ENCODE peak calls at places on chromosomes 1 and 21, in five cellular contexts. E is GM23248, W is mesendoderm, L is SJSA1, U is IMR-90. F is an unnamed sample.

GRCh38 chr1:211739671-211740411 is 64.4 kb upstream of the NEK2 start:
- DNase-seq in E (no peak), W (no peak), L (no peak), U (no peak), F (no peak)

GRCh38 chr1:199898654-199899053 is 128.9 kb upstream of the NR5A2 start:
- DNase-seq in E (peak; percentile 6), W (no peak), L (no peak), U (peak; percentile 19), F (no peak)

GRCh38 chr1:185694081-185694480 is 40.1 kb upstream of the HMCN1 start:
- DNase-seq in E (no peak), W (no peak), L (no peak), U (no peak), F (no peak)

GRCh38 chr1:196376648-196377295 is 231.5 kb downstream of the KCNT2 start:
- DNase-seq in E (no peak), W (no peak), L (no peak), U (no peak), F (no peak)

GRCh38 chr1:94265931-94266330 is 28.5 kb upstream of the ARHGAP29 start:
- DNase-seq in E (peak; percentile 69), W (no peak), L (no peak), U (peak; percentile 31), F (no peak)

GRCh38 chr1:62384276-62385005 is 52.4 kb upstream of the USP1 start:
- DNase-seq in E (peak; percentile 95), W (no peak), L (peak; percentile 55), U (peak; percentile 86), F (peak; percentile 23)

GRCh38 chr21:37198989-37199924 is 67.9 kb downstream of the VPS26C start:
- DNase-seq in E (peak; percentile 41), W (no peak), L (peak; percentile 87), U (peak; percentile 78), F (no peak)

GRCh38 chr1:5991784-5992033 is 516 bp downstream of the NPHP4 start:
- DNase-seq in E (no peak), W (peak; percentile 45), L (no peak), U (no peak), F (no peak)

GRCh38 chr1:40395211-40396175 is 22.0 kb downstream of the SMAP2 start:
- DNase-seq in E (no peak), W (peak; percentile 74), L (no peak), U (no peak), F (no peak)

GRCh38 chr1:1273152-1273534 is 511 bp downstream of the UBE2J2 start:
- DNase-seq in E (peak; percentile 49), W (no peak), L (no peak), U (no peak), F (no peak)

GRCh38 chr1:4425892-4426291 is 228.5 kb upstream of the AJAP1 start:
- DNase-seq in E (peak; percentile 1), W (peak; percentile 60), L (no peak), U (no peak), F (no peak)

GRCh38 chr1:100794719-100795645 is 75.4 kb downstream of the VCAM1 start:
- DNase-seq in E (peak; percentile 74), W (no peak), L (no peak), U (peak; percentile 90), F (no peak)

GRCh38 chr21:16358021-16358420 is 628.2 kb downstream of the USP25 start:
- DNase-seq in E (no peak), W (no peak), L (no peak), U (no peak), F (no peak)

GRCh38 chr1:46363121-46363520 is 22.5 kb downstream of the NSUN4 start:
- DNase-seq in E (no peak), W (no peak), L (no peak), U (no peak), F (no peak)

GRCh38 chr1:214429951-214430742 is 121.3 kb downstream of the PTPN14 start:
- DNase-seq in E (peak; percentile 52), W (peak; percentile 92), L (no peak), U (peak; percentile 61), F (no peak)

GRCh38 chr1:169601096-169601881 is 15.0 kb upstream of the F5 start:
- DNase-seq in E (peak; percentile 46), W (peak; percentile 57), L (no peak), U (peak; percentile 20), F (no peak)

GRCh38 chr1:51170342-51170741 is 65.7 kb upstream of the RNF11 start:
- DNase-seq in E (peak; percentile 51), W (no peak), L (no peak), U (peak; percentile 47), F (no peak)

GRCh38 chr1:43438006-43438405 is 15.7 kb downstream of the HYI start:
- DNase-seq in E (no peak), W (no peak), L (no peak), U (no peak), F (no peak)

GRCh38 chr21:32257952-32258785 is 20.7 kb downstream of the MIS18A start:
- DNase-seq in E (peak; percentile 93), W (peak; percentile 86), L (peak; percentile 70), U (peak; percentile 85), F (peak; percentile 67)

GRCh38 chr1:23996700-23997229 is 16.6 kb upstream of the SRSF10 start:
- DNase-seq in E (no peak), W (no peak), L (no peak), U (no peak), F (no peak)

GRCh38 chr1:88036345-88036999 is 647.6 kb upstream of the PKN2 start:
- DNase-seq in E (no peak), W (no peak), L (no peak), U (no peak), F (no peak)

GRCh38 chr1:181551249-181551648 is 67.9 kb downstream of the CACNA1E start:
- DNase-seq in E (no peak), W (no peak), L (no peak), U (no peak), F (peak; percentile 37)

GRCh38 chr1:1780598-1781525 is 2.6 kb upstream of the NADK start:
- DNase-seq in E (peak; percentile 26), W (no peak), L (no peak), U (no peak), F (no peak)

GRCh38 chr1:168234846-168235547 is 9.2 kb downstream of the SFT2D2 start:
- DNase-seq in E (peak; percentile 77), W (peak; percentile 82), L (no peak), U (peak; percentile 43), F (no peak)

GRCh38 chr1:215082532-215083407 is at the start of gene KCNK2:
- DNase-seq in E (peak; percentile 78), W (peak; percentile 51), L (no peak), U (peak; percentile 52), F (no peak)

DNA sequence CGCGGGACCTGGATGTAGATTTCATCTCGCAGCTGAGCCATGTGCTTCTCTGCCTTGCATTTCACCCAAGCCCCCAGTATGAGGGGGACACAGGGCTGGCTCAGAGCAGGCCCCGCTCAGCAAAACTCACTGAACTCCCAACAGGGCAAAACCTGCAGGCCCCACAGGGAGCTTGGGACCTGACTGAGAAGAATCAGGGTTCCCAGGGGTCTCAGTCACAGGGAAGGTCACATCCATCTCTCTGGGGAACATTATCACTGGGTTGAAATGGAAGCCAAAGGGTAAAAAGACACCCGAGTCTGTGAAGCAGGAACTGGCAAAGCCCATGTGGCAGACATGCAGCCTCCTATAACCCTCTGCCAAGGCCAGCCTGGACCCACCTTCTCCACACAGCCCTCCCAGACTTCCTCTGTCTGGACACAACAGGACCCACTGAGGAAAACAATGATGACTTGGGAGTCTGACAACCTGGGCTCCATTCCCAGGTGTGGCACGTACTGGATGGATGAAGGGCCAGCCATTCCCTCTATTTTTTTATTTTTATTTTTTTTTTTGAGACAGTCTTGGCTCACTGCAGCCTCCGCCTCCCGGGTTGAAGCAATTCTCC is 11.7 kb downstream of the HSPG2 start:
- DNase-seq in E (no peak), W (no peak), L (no peak), U (no peak), F (no peak)
- H3K4me1 ChIP-seq in E (peaks cover 67% of the 10 kb centered on the region), W (peaks cover 34% of the 10 kb centered on the region), L (peaks cover 72% of the 10 kb centered on the region), U (peaks cover 58% of the 10 kb centered on the region), F (peaks cover 28% of the 10 kb centered on the region)

GRCh38 chr1:9400425-9401079 is 107.9 kb downstream of the SPSB1 start:
- DNase-seq in E (no peak), W (no peak), L (no peak), U (peak; percentile 46), F (no peak)
- H3K4me1 ChIP-seq in E (no peaks in the 10 kb centered on the region), W (no peaks in the 10 kb centered on the region), L (peaks cover 74% of the 10 kb centered on the region), U (peaks cover 33% of the 10 kb centered on the region), F (peaks cover 14% of the 10 kb centered on the region)

GRCh38 chr1:219907772-219908070 is 20.6 kb downstream of the SLC30A10 start:
- DNase-seq in E (no peak), W (no peak), L (no peak), U (no peak), F (no peak)

GRCh38 chr1:219906924-219907771 is 21.2 kb downstream of the SLC30A10 start:
- DNase-seq in E (no peak), W (no peak), L (no peak), U (no peak), F (no peak)

GRCh38 chr1:219903353-219903871 is 24.9 kb downstream of the SLC30A10 start:
- DNase-seq in E (no peak), W (no peak), L (no peak), U (no peak), F (no peak)

GRCh38 chr1:219904934-219905333 is 23.4 kb downstream of the SLC30A10 start:
- DNase-seq in E (no peak), W (no peak), L (no peak), U (no peak), F (no peak)

DNA sequence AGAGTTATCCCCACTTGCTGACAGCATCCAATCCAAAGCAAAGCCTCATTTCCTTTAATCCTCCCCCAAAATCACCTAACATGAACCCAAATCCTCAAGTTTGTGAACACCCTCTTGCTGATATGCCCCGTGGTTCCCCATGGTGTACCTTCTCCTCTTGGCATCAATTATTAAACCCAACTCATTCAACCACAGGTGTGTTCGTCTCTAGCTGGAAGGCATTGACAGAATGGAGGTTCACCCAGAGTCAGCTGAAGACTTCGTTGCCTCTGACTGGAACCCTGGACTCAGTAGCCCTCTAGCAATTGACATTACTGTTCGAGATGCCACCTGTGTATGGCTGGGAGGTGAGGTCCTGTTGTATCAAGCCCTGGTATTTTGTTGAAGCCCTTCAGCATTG is 22.8 kb downstream of the SLC30A10 start:
- DNase-seq in E (no peak), W (no peak), L (no peak), U (no peak), F (no peak)
- H3K4me1 ChIP-seq in E (no peaks in the 10 kb centered on the region), W (no peaks in the 10 kb centered on the region), L (no peaks in the 10 kb centered on the region), U (no peaks in the 10 kb centered on the region), F (no peaks in the 10 kb centered on the region)

GRCh38 chr1:18411321-18411720 is 69.4 kb upstream of the KLHDC7A start:
- DNase-seq in E (no peak), W (no peak), L (no peak), U (no peak), F (no peak)

GRCh38 chr1:18413906-18414305 is 66.8 kb upstream of the KLHDC7A start:
- DNase-seq in E (no peak), W (peak; percentile 64), L (no peak), U (no peak), F (peak; percentile 86)

GRCh38 chr1:18411820-18412641 is 68.7 kb upstream of the KLHDC7A start:
- DNase-seq in E (no peak), W (no peak), L (no peak), U (no peak), F (no peak)

GRCh38 chr1:18414321-18414720 is 66.4 kb upstream of the KLHDC7A start:
- DNase-seq in E (no peak), W (no peak), L (no peak), U (no peak), F (peak; percentile 22)

DNA sequence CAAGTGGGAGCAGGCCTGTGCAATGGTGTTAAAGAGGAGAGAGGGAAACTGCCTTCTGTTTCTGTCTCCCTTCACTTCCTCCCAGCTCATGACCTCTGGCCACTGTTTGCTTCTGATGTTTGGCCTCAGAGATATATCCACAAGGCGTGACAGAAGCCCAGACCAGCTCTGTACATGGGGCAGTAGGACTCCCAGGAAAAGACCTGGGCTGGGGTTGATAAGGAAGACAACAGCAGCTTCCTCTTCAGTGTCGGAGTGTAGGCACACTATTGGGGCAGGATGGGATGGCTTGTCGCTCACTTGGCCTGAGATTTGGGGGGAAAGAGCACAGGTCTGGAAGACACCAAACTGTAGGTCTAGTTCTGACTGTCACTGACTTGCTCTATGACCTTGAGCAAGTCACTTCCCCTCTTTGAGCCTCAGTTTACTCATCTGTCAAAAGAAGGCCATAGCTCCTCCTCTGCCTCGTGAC is 67.8 kb upstream of the KLHDC7A start:
- DNase-seq in E (no peak), W (no peak), L (no peak), U (no peak), F (peak; percentile 22)
- H3K4me1 ChIP-seq in E (no peaks in the 10 kb centered on the region), W (no peaks in the 10 kb centered on the region), L (no peaks in the 10 kb centered on the region), U (no peaks in the 10 kb centered on the region), F (no peaks in the 10 kb centered on the region)

F was measured in colonic mucosa.